ENCODE peak calls at places on chromosomes 1 and 21, in eight cellular contexts. W is HFF-Myc, B is mesendoderm, S is cardiac muscle cell, X is endothelial cell of umbilical vein, M is left colon, C is HCT116, N is NCI-H1105 treated with DMSO at 0.1 percent for 48 hours. G is an unnamed sample.

GRCh38 chr21:39687069-39687468 is 57.9 kb upstream of the IGSF5 start:
- DNase-seq in W (no peak), B (no peak), S (no peak), X (no peak), M (peak), C (no peak), N (no peak), G (no peak)

GRCh38 chr1:177355575-177355974 is 184.8 kb downstream of the BRINP2 start:
- DNase-seq in W (peak), B (peak), S (peak), X (peak), M (peak), C (no peak), N (no peak), G (no peak)

GRCh38 chr1:67460648-67461500 is 30.7 kb upstream of the SERBP1 start:
- DNase-seq in W (no peak), B (peak), S (no peak), X (no peak), M (no peak), C (no peak), N (no peak), G (no peak)

GRCh38 chr21:28770867-28771661 is 221.6 kb downstream of the LTN1 start:
- DNase-seq in W (no peak), B (no peak), S (peak), X (no peak), M (no peak), C (no peak), N (no peak), G (no peak)

GRCh38 chr1:26168410-26169167 is at the start of gene C1orf232:
- DNase-seq in W (no peak), B (no peak), S (no peak), X (no peak), M (no peak), C (no peak), N (peak), G (no peak)

GRCh38 chr1:118504867-118505266 is 319.8 kb upstream of the SPAG17 start:
- DNase-seq in W (no peak), B (no peak), S (no peak), X (no peak), M (no peak), C (no peak), N (peak), G (no peak)

GRCh38 chr21:45220106-45220505 is 67.6 kb downstream of the POFUT2 start:
- DNase-seq in W (no peak), B (no peak), S (peak), X (no peak), M (no peak), C (no peak), N (no peak), G (no peak)

GRCh38 chr1:932776-933602 is 9.3 kb downstream of the SAMD11 start:
- DNase-seq in W (no peak), B (no peak), S (no peak), X (no peak), M (peak), C (no peak), N (no peak), G (no peak)

GRCh38 chr1:151993084-151993733 is 450 bp downstream of the S100A10 start:
- DNase-seq in W (no peak), B (peak), S (peak), X (no peak), M (peak), C (no peak), N (no peak), G (no peak)

GRCh38 chr1:15390667-15391066 is 19.0 kb upstream of the EFHD2 start:
- DNase-seq in W (no peak), B (no peak), S (no peak), X (no peak), M (no peak), C (no peak), N (no peak), G (no peak)